ENCODE peak calls at places on chromosome 18, in seven cellular contexts. Q is HTR-8/SVneo, U is NCI-H510A treated with DMSO at 0.1 percent for 48 hours, D is B cell, N is T-helper 2 cell, R is brain microvascular endothelial cell, P is tibial artery. C is an unnamed sample.

GRCh38 chr18:5772706-5773105 is 122.6 kb downstream of the TMEM200C start:
- DNase-seq in Q (no peak), U (no peak), R (no peak), D (no peak), P (no peak), N (no peak), C (no peak)

GRCh38 chr18:31102020-31102684 is at the start of gene DSC2:
- DNase-seq in P (peak), Q (no peak), N (no peak), D (no peak), R (no peak), U (peak), C (peak)

GRCh38 chr18:48732767-48733424 is 194.1 kb downstream of the CTIF start:
- DNase-seq in Q (no peak), D (no peak), U (peak), N (no peak), P (no peak), R (no peak), C (no peak)

GRCh38 chr18:29147944-29148343 is 971.0 kb upstream of the CDH2 start:
- DNase-seq in Q (no peak), U (peak), N (no peak), R (peak), D (no peak), P (no peak), C (peak)

GRCh38 chr18:74116628-74117554 is 30.7 kb downstream of the FBXO15 start:
- DNase-seq in N (peak), R (peak), U (peak), Q (no peak), D (peak), P (no peak), C (peak)

GRCh38 chr18:57915241-57915640 is 112.1 kb upstream of the ATP8B1 start:
- DNase-seq in P (no peak), Q (no peak), R (no peak), N (no peak), D (no peak), U (peak), C (peak)

GRCh38 chr18:43049021-43049420 is 66.5 kb downstream of the RIT2 start:
- DNase-seq in D (no peak), N (no peak), P (no peak), Q (no peak), U (no peak), R (peak), C (no peak)

GRCh38 chr18:11925800-11926481 is 17.8 kb upstream of the MPPE1 start:
- DNase-seq in U (no peak), Q (no peak), D (no peak), R (peak), N (no peak), P (no peak), C (no peak)

GRCh38 chr18:36744261-36744876 is 84.4 kb downstream of the TPGS2 start:
- DNase-seq in N (no peak), D (no peak), U (no peak), P (no peak), Q (no peak), R (no peak), C (no peak)

GRCh38 chr18:76619342-76620315 is 124.6 kb upstream of the ZNF516 start:
- DNase-seq in U (peak), P (peak), N (no peak), Q (no peak), R (peak), D (no peak), C (peak)

GRCh38 chr18:48932822-48933510 is 17.8 kb downstream of the SMAD7 start:
- DNase-seq in N (peak), U (no peak), R (peak), D (peak), Q (no peak), P (no peak), C (peak)

GRCh38 chr18:54250846-54251251 is 18.5 kb upstream of the POLI start:
- DNase-seq in U (no peak), Q (no peak), N (peak), R (no peak), P (no peak), D (peak), C (no peak)

GRCh38 chr18:59921384-59921891 is 21.6 kb downstream of the PMAIP1 start:
- DNase-seq in P (no peak), R (no peak), Q (no peak), U (no peak), D (peak), N (peak), C (no peak)

C was measured in DMS53.